ENCODE peak calls at places on chromosomes 16 and 17, in ten cellular contexts. T, U, B, C, Z, X, G, E, L and S are unnamed samples.

GRCh38 chr16:87828071-87828971 is 41.0 kb downstream of the SLC7A5 start:
- DNase-seq in T (no peak), U (no peak), B (no peak), C (no peak), Z (no peak), X (no peak), G (no peak), E (no peak), L (peak), S (no peak)

GRCh38 chr17:75208161-75208560 is 2.7 kb downstream of the NUP85 start:
- DNase-seq in T (no peak), U (no peak), B (no peak), C (no peak), Z (no peak), X (no peak), G (no peak), E (no peak), L (no peak), S (no peak)

GRCh38 chr16:77213542-77214108 is 14.4 kb downstream of the SYCE1L start:
- DNase-seq in T (peak), U (no peak), B (peak), C (peak), Z (no peak), X (no peak), G (no peak), E (peak), L (no peak), S (no peak)

GRCh38 chr17:70324031-70324430 is 154.7 kb downstream of the KCNJ2 start:
- DNase-seq in T (no peak), U (no peak), B (no peak), C (no peak), Z (no peak), X (no peak), G (no peak), E (no peak), L (no peak), S (no peak)

GRCh38 chr17:8187517-8188407 is 2.2 kb downstream of the BORCS6 start:
- DNase-seq in T (peak), U (peak), B (peak), C (peak), Z (peak), X (peak), G (peak), E (peak), L (peak), S (peak)

GRCh38 chr17:73969956-73970355 is 233.5 kb upstream of the RPL38 start:
- DNase-seq in T (no peak), U (no peak), B (no peak), C (no peak), Z (peak), X (peak), G (no peak), E (no peak), L (peak), S (no peak)

GRCh38 chr17:29569245-29569950 is 897 bp downstream of the TP53I13 start:
- DNase-seq in T (no peak), U (no peak), B (no peak), C (no peak), Z (peak), X (no peak), G (no peak), E (no peak), L (no peak), S (no peak)

GRCh38 chr16:72270531-72270930 is 98.6 kb upstream of the PMFBP1 start:
- DNase-seq in T (no peak), U (no peak), B (no peak), C (peak), Z (no peak), X (no peak), G (no peak), E (no peak), L (no peak), S (no peak)

GRCh38 chr16:57446530-57447141 is 549 bp downstream of the CIAPIN1 start:
- DNase-seq in T (no peak), U (no peak), B (peak), C (no peak), Z (no peak), X (no peak), G (no peak), E (peak), L (peak), S (peak)

GRCh38 chr17:21452377-21453143 is 76.4 kb downstream of the KCNJ12 start:
- DNase-seq in T (peak), U (no peak), B (no peak), C (peak), Z (peak), X (peak), G (peak), E (no peak), L (peak), S (peak)

GRCh38 chr16:66342294-66342900 is 24.1 kb upstream of the CDH5 start:
- DNase-seq in T (no peak), U (no peak), B (peak), C (no peak), Z (no peak), X (peak), G (no peak), E (peak), L (peak), S (peak)

GRCh38 chr17:77717941-77718668 is 240.4 kb upstream of the TNRC6C start:
- DNase-seq in T (no peak), U (no peak), B (no peak), C (no peak), Z (no peak), X (peak), G (no peak), E (no peak), L (no peak), S (no peak)

GRCh38 chr16:25065899-25066298 is 45.6 kb upstream of the LCMT1 start:
- DNase-seq in T (no peak), U (no peak), B (no peak), C (no peak), Z (no peak), X (peak), G (no peak), E (no peak), L (no peak), S (no peak)

GRCh38 chr17:67637901-67638641 is 79.7 kb upstream of the NOL11 start:
- DNase-seq in T (peak), U (no peak), B (peak), C (no peak), Z (no peak), X (no peak), G (no peak), E (peak), L (no peak), S (no peak)

GRCh38 chr16:49588061-49588460 is 214.5 kb downstream of the C16orf78 start:
- DNase-seq in T (no peak), U (no peak), B (no peak), C (no peak), Z (peak), X (peak), G (no peak), E (no peak), L (no peak), S (no peak)

GRCh38 chr17:51848451-51848850 is 310.1 kb downstream of the CA10 start:
- DNase-seq in T (no peak), U (no peak), B (no peak), C (no peak), Z (no peak), X (no peak), G (no peak), E (no peak), L (no peak), S (no peak)

GRCh38 chr16:10868089-10868488 is 8.9 kb upstream of the CIITA start:
- DNase-seq in T (no peak), U (no peak), B (no peak), C (no peak), Z (no peak), X (no peak), G (no peak), E (no peak), L (no peak), S (no peak)